ENCODE peak calls at places on chromosomes 7 and 10, in nine cellular contexts. Z, G, A, R, D, L, B, Q and S are unnamed samples.

GRCh38 chr10:25393621-25394020 is 218.8 kb downstream of the GPR158 start:
- DNase-seq in Z (no peak), G (no peak), A (no peak), R (no peak), D (no peak), L (no peak), B (no peak), Q (no peak), S (no peak)

GRCh38 chr10:113504423-113504822 is 48.4 kb upstream of the HABP2 start:
- DNase-seq in Z (no peak), G (no peak), A (no peak), R (no peak), D (no peak), L (no peak), B (no peak), Q (no peak), S (no peak)

GRCh38 chr10:48333856-48334255 is 27.4 kb downstream of the MAPK8 start:
- DNase-seq in Z (no peak), G (no peak), A (no peak), R (no peak), D (no peak), L (no peak), B (no peak), Q (no peak), S (no peak)

GRCh38 chr7:33979807-33980355 is 74.5 kb downstream of the BMPER start:
- DNase-seq in Z (no peak), G (no peak), A (no peak), R (no peak), D (no peak), L (no peak), B (no peak), Q (no peak), S (no peak)

GRCh38 chr7:5586279-5586962 is 162.8 kb upstream of the TNRC18 start:
- DNase-seq in Z (no peak), G (peak; percentile 51), A (no peak), R (no peak), D (no peak), L (no peak), B (no peak), Q (no peak), S (no peak)

GRCh38 chr7:54544356-54545240 is 2.4 kb downstream of the VSTM2A start:
- DNase-seq in Z (no peak), G (no peak), A (no peak), R (no peak), D (no peak), L (no peak), B (no peak), Q (peak; percentile 47), S (no peak)

GRCh38 chr7:79502151-79502550 is 48.7 kb upstream of the MAGI2 start:
- DNase-seq in Z (no peak), G (no peak), A (no peak), R (no peak), D (no peak), L (no peak), B (no peak), Q (no peak), S (no peak)

GRCh38 chr7:45258533-45259226 is 101.1 kb downstream of the RAMP3 start:
- DNase-seq in Z (no peak), G (peak; percentile 78), A (no peak), R (no peak), D (no peak), L (no peak), B (no peak), Q (no peak), S (no peak)

GRCh38 chr7:50471970-50472369 is 21.8 kb upstream of the FIGNL1 start:
- DNase-seq in Z (no peak), G (no peak), A (no peak), R (no peak), D (no peak), L (no peak), B (no peak), Q (no peak), S (no peak)

GRCh38 chr10:116049158-116049557 is 223.8 kb downstream of the GFRA1 start:
- DNase-seq in Z (no peak), G (no peak), A (no peak), R (no peak), D (no peak), L (no peak), B (no peak), Q (no peak), S (no peak)

GRCh38 chr10:106043833-106044232 is 1120.7 kb downstream of the SORCS1 start:
- DNase-seq in Z (no peak), G (no peak), A (no peak), R (no peak), D (no peak), L (no peak), B (no peak), Q (no peak), S (no peak)

GRCh38 chr7:138151731-138152577 is 75.7 kb downstream of the AKR1D1 start:
- DNase-seq in Z (no peak), G (no peak), A (no peak), R (no peak), D (no peak), L (no peak), B (no peak), Q (no peak), S (no peak)

GRCh38 chr7:33841658-33842057 is 63.7 kb upstream of the BMPER start:
- DNase-seq in Z (no peak), G (no peak), A (no peak), R (no peak), D (no peak), L (no peak), B (no peak), Q (no peak), S (peak; percentile 47)

GRCh38 chr7:103781409-103781808 is 208.0 kb downstream of the RELN start:
- DNase-seq in Z (no peak), G (no peak), A (no peak), R (no peak), D (no peak), L (no peak), B (no peak), Q (no peak), S (no peak)

GRCh38 chr7:71348751-71349415 is 216.9 kb downstream of the GALNT17 start:
- DNase-seq in Z (no peak), G (no peak), A (no peak), R (no peak), D (no peak), L (no peak), B (no peak), Q (no peak), S (no peak)

GRCh38 chr7:154729056-154729455 is 273.9 kb downstream of the PAXIP1 start:
- DNase-seq in Z (no peak), G (no peak), A (no peak), R (no peak), D (no peak), L (no peak), B (no peak), Q (no peak), S (no peak)
- H3K9me3 ChIP-seq in Z (no peaks in the 10 kb centered on the region), G (no peaks in the 10 kb centered on the region), A (peaks cover 4% of the 10 kb centered on the region), R (peaks cover 9% of the 10 kb centered on the region), D (peaks cover 21% of the 10 kb centered on the region), L (peaks cover 18% of the 10 kb centered on the region), B (no peaks in the 10 kb centered on the region), Q (no peaks in the 10 kb centered on the region), S (no peaks in the 10 kb centered on the region)

GRCh38 chr10:42650374-42650773 is 12.0 kb upstream of the ZNF33B start:
- DNase-seq in Z (no peak), G (no peak), A (no peak), R (no peak), D (no peak), L (no peak), B (no peak), Q (no peak), S (no peak)

GRCh38 chr10:42646692-42647640 is 8.6 kb upstream of the ZNF33B start:
- DNase-seq in Z (no peak), G (no peak), A (no peak), R (no peak), D (no peak), L (peak; percentile 45), B (no peak), Q (no peak), S (no peak)

GRCh38 chr10:42654419-42654818 is 16.0 kb upstream of the ZNF33B start:
- DNase-seq in Z (no peak), G (no peak), A (no peak), R (no peak), D (no peak), L (no peak), B (no peak), Q (no peak), S (no peak)

GRCh38 chr10:42648512-42648911 is 10.1 kb upstream of the ZNF33B start:
- DNase-seq in Z (no peak), G (no peak), A (no peak), R (no peak), D (no peak), L (no peak), B (no peak), Q (no peak), S (no peak)

DNA sequence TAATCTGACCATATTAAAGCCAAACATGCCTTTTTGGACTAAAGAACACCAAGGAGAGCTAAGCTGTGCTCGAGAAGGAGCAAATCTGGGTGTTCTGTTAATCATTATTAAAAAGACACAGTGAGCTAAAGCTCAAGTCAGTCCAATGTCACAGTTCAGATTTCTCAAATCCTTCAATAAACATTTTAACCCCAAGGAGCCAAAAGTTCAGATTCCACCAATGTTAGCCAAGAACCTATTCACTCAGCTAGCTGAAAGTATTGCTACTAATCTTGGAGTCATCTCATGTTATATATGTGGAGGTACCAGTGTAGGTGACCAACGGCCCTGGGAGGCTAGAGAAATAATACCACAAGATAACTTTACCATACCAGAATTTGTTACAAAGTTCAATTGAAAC is 14.5 kb upstream of the ZNF33B start:
- DNase-seq in Z (no peak), G (no peak), A (no peak), R (no peak), D (no peak), L (no peak), B (no peak), Q (no peak), S (no peak)
- H3K9me3 ChIP-seq in Z (no peaks in the 10 kb centered on the region), G (no peaks in the 10 kb centered on the region), A (no peaks in the 10 kb centered on the region), R (no peaks in the 10 kb centered on the region), D (no peaks in the 10 kb centered on the region), L (no peaks in the 10 kb centered on the region), B (no peaks in the 10 kb centered on the region), Q (no peaks in the 10 kb centered on the region), S (no peaks in the 10 kb centered on the region)

DNA sequence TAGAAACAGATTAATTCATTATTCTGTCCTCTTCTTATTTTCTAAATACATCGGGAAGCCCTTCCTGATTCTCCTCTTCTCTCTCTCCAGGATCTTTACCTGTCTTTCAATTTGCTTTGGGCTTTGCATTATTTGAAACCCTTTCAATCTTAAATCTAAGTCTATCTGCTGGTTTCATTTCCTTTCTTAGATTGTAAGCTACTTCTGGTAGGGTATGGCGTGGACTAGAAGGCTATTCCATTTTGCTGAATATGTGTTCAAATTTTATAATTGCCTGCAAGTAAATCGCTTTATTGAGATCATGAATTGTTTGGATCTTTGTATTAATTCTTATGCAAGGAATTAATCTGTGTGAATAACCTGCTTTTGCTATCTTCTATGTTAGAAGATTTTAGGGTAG is 11.1 kb downstream of the STAM start:
- DNase-seq in Z (no peak), G (no peak), A (no peak), R (no peak), D (no peak), L (no peak), B (no peak), Q (no peak), S (no peak)
- H3K9me3 ChIP-seq in Z (peaks cover 7% of the 10 kb centered on the region), G (peaks cover 6% of the 10 kb centered on the region), A (no peaks in the 10 kb centered on the region), R (no peaks in the 10 kb centered on the region), D (peaks cover 14% of the 10 kb centered on the region), L (no peaks in the 10 kb centered on the region), B (no peaks in the 10 kb centered on the region), Q (no peaks in the 10 kb centered on the region), S (no peaks in the 10 kb centered on the region)

DNA sequence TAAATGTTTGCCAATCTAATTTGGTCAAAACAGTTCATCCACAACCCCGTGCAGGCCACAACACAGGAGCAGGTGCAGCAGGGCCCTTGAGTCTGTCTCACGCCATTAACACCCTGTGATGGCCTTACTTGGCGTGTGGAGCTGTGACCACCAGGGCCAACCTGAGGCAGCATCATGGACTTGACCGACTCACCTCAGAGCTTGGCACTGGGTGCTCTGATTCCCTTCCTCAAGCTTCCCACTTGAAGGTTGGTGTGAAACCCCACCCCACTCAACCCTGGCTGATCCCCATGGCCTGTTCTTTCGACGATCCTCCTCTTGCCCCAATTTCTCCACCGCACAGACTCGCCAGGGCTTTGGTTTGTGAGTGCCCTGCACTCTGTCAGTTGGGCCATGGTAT is 623.1 kb downstream of the PTPRN2 start:
- DNase-seq in Z (no peak), G (no peak), A (no peak), R (no peak), D (no peak), L (no peak), B (no peak), Q (peak; percentile 58), S (no peak)
- H3K9me3 ChIP-seq in Z (no peaks in the 10 kb centered on the region), G (no peaks in the 10 kb centered on the region), A (no peaks in the 10 kb centered on the region), R (no peaks in the 10 kb centered on the region), D (peaks cover 11% of the 10 kb centered on the region), L (peaks cover 6% of the 10 kb centered on the region), B (no peaks in the 10 kb centered on the region), Q (no peaks in the 10 kb centered on the region), S (no peaks in the 10 kb centered on the region)